ENCODE peak calls at places on chromosomes 2 and 18, in four cellular contexts. One of them, this sample, is unnamed.

GRCh38 chr2:218079943-218080913 is 11.2 kb downstream of the RUFY4 start:
- DNase-seq in nephron progenitor cell: no peak
- DNase-seq in T-cell: no peak
- DNase-seq in cerebellar cortex: no peak
- DNase-seq in this sample: no peak

GRCh38 chr18:52764271-52764670 is 424.3 kb downstream of the DCC start:
- DNase-seq in nephron progenitor cell: no peak
- DNase-seq in T-cell: no peak
- DNase-seq in cerebellar cortex: no peak
- DNase-seq in this sample: no peak

GRCh38 chr18:13175754-13176210 is 42.8 kb upstream of the LDLRAD4 start:
- DNase-seq in cerebellar cortex: no peak
- DNase-seq in nephron progenitor cell: no peak
- DNase-seq in T-cell: no peak
- DNase-seq in this sample: no peak

GRCh38 chr18:74116628-74117554 is 30.7 kb downstream of the FBXO15 start:
- DNase-seq in cerebellar cortex: peak
- DNase-seq in T-cell: no peak
- DNase-seq in nephron progenitor cell: peak
- DNase-seq in this sample: no peak

GRCh38 chr2:191582355-191582754 is 95.6 kb upstream of the NABP1 start:
- DNase-seq in T-cell: no peak
- DNase-seq in nephron progenitor cell: no peak
- DNase-seq in cerebellar cortex: no peak
- DNase-seq in this sample: no peak

GRCh38 chr2:152222975-152223638 is 47.5 kb upstream of the STAM2 start:
- DNase-seq in T-cell: no peak
- DNase-seq in nephron progenitor cell: no peak
- DNase-seq in cerebellar cortex: peak
- DNase-seq in this sample: no peak

GRCh38 chr2:155021591-155021990 is 323.1 kb downstream of the KCNJ3 start:
- DNase-seq in nephron progenitor cell: no peak
- DNase-seq in cerebellar cortex: peak
- DNase-seq in T-cell: no peak
- DNase-seq in this sample: no peak

GRCh38 chr2:96788393-96789244 is 27.4 kb upstream of the CNNM3 start:
- DNase-seq in cerebellar cortex: peak
- DNase-seq in nephron progenitor cell: no peak
- DNase-seq in T-cell: no peak
- DNase-seq in this sample: peak

GRCh38 chr2:43513216-43513615 is 82.6 kb downstream of the THADA start:
- DNase-seq in T-cell: no peak
- DNase-seq in cerebellar cortex: no peak
- DNase-seq in nephron progenitor cell: no peak
- DNase-seq in this sample: no peak

GRCh38 chr18:76620326-76620813 is 125.3 kb upstream of the ZNF516 start:
- DNase-seq in cerebellar cortex: peak
- DNase-seq in T-cell: peak
- DNase-seq in nephron progenitor cell: peak
- DNase-seq in this sample: peak